ENCODE peak calls at places on chromosomes 13 and 19, in eight cellular contexts. K is colonic mucosa; H is HL-60; S is stimulated activated CD4-positive, alpha-beta T cell treated with anti-CD3 and anti-CD28 coated beads, TNF-alpha, amount 100 ng/mL, for 24 hours; V is CD4-positive, alpha-beta T cell; G is lower lobe of right lung; A is astrocyte of the spinal cord; N is activated CD8-positive, alpha-beta memory T cell treated with anti-CD3 and anti-CD28 coated beads, Interleukin-2, amount 50 U/mL, for 48 hours. F is an unnamed sample.

GRCh38 chr13:73945371-73945770 is 188.8 kb downstream of the KLF12 start:
- DNase-seq in A (peak; percentile 22), K (no peak), N (no peak), G (no peak), V (no peak), S (no peak), H (no peak), F (no peak)

GRCh38 chr13:75794663-75795062 is 158.5 kb downstream of the LMO7 start:
- DNase-seq in K (no peak), V (no peak), S (no peak), N (no peak), G (no peak), A (no peak), H (no peak), F (no peak)

GRCh38 chr19:2476451-2477140 is 669 bp downstream of the GADD45B start:
- DNase-seq in S (no peak), H (peak; percentile 45), K (peak; percentile 73), N (peak; percentile 87), A (peak; percentile 89), V (peak; percentile 57), G (peak; percentile 70), F (no peak)

GRCh38 chr13:113848020-113848419 is 15.9 kb downstream of the GAS6 start:
- DNase-seq in A (no peak), H (no peak), K (peak; percentile 18), N (peak; percentile 41), G (no peak), V (no peak), S (no peak), F (no peak)

GRCh38 chr19:18700501-18701249 is 17.2 kb downstream of the CRTC1 start:
- DNase-seq in H (peak; percentile 67), A (peak; percentile 45), N (peak; percentile 84), V (peak; percentile 71), G (peak; percentile 85), S (peak; percentile 34), K (peak; percentile 58), F (peak; percentile 76)

GRCh38 chr19:58550362-58551122 is 4.4 kb downstream of the CHMP2A start:
- DNase-seq in N (peak; percentile 55), G (no peak), H (no peak), K (no peak), A (no peak), S (no peak), V (no peak), F (no peak)

GRCh38 chr19:4988770-4989251 is 19.9 kb downstream of the KDM4B start:
- DNase-seq in V (no peak), S (no peak), H (no peak), A (peak; percentile 83), G (no peak), K (no peak), N (no peak), F (no peak)

GRCh38 chr19:11736696-11737095 is 2.0 kb downstream of the ZNF823 start:
- DNase-seq in N (peak; percentile 54), K (peak; percentile 31), H (peak; percentile 53), A (peak; percentile 8), G (no peak), S (no peak), V (no peak), F (peak; percentile 8)

GRCh38 chr13:39884166-39884565 is 228.7 kb downstream of the COG6 start:
- DNase-seq in G (no peak), V (no peak), H (no peak), S (no peak), A (no peak), K (no peak), N (no peak), F (no peak)

GRCh38 chr19:46015961-46016425 is 6.9 kb downstream of the PGLYRP1 start:
- DNase-seq in A (no peak), N (peak; percentile 68), V (no peak), S (no peak), H (no peak), G (peak; percentile 46), K (no peak), F (no peak)

GRCh38 chr13:97749174-97749573 is 204.3 kb upstream of the IPO5 start:
- DNase-seq in A (no peak), K (no peak), H (no peak), S (no peak), G (no peak), V (no peak), N (no peak), F (no peak)

GRCh38 chr19:33558846-33559245 is 37.3 kb upstream of the PEPD start:
- DNase-seq in S (no peak), H (no peak), V (no peak), K (no peak), N (no peak), G (no peak), A (no peak), F (no peak)

GRCh38 chr13:63161219-63161618 is 1745.6 kb upstream of the PCDH20 start:
- DNase-seq in K (no peak), S (no peak), G (no peak), A (no peak), N (no peak), V (no peak), H (no peak), F (no peak)

GRCh38 chr19:56994251-56995017 is 125.4 kb upstream of the USP29 start:
- DNase-seq in N (no peak), G (no peak), S (no peak), K (no peak), H (no peak), V (no peak), A (no peak), F (no peak)

GRCh38 chr13:51524846-51525566 is 59.3 kb upstream of the WDFY2 start:
- DNase-seq in G (no peak), V (no peak), S (no peak), K (no peak), N (no peak), A (no peak), H (no peak), F (no peak)

GRCh38 chr19:10421240-10421948 is 1.1 kb downstream of the PDE4A start:
- DNase-seq in G (no peak), K (no peak), H (no peak), S (no peak), N (no peak), V (no peak), A (no peak), F (no peak)

GRCh38 chr19:28296506-28296905 is 916.4 kb downstream of the UQCRFS1 start:
- DNase-seq in N (no peak), A (peak; percentile 49), S (no peak), K (no peak), G (no peak), V (no peak), H (no peak), F (no peak)

F was measured in GM19239.